ENCODE peak calls at places on chromosomes 6 and 20, in five cellular contexts. One of them, this sample, is unnamed.
A peak's percentile ranks its signal among the peaks of the same experiment; 100 is the strongest.

GRCh38 chr20:57671662-57672061 is 38.2 kb downstream of the PMEPA1 start:
- DNase-seq in colonic mucosa: no peak
- DNase-seq in psoas muscle: no peak
- DNase-seq in AG04449: no peak
- DNase-seq in upper lobe of right lung: no peak
- DNase-seq in this sample: no peak

GRCh38 chr6:30790734-30791383 is 46.5 kb upstream of the IER3 start:
- DNase-seq in colonic mucosa: no peak
- DNase-seq in psoas muscle: no peak
- DNase-seq in AG04449: no peak
- DNase-seq in upper lobe of right lung: no peak
- DNase-seq in this sample: no peak

GRCh38 chr6:36897629-36898028 is 11.9 kb downstream of the C6orf89 start:
- DNase-seq in colonic mucosa: no peak
- DNase-seq in psoas muscle: no peak
- DNase-seq in AG04449: no peak
- DNase-seq in upper lobe of right lung: no peak
- DNase-seq in this sample: no peak

GRCh38 chr6:123777554-123777953 is 26.1 kb upstream of the NKAIN2 start:
- DNase-seq in colonic mucosa: no peak
- DNase-seq in psoas muscle: no peak
- DNase-seq in AG04449: no peak
- DNase-seq in upper lobe of right lung: no peak
- DNase-seq in this sample: no peak

GRCh38 chr6:87817226-87817625 is 115.2 kb upstream of the AKIRIN2 start:
- DNase-seq in colonic mucosa: no peak
- DNase-seq in psoas muscle: no peak
- DNase-seq in AG04449: no peak
- DNase-seq in upper lobe of right lung: no peak
- DNase-seq in this sample: no peak

GRCh38 chr20:55143605-55144004 is 668.2 kb downstream of the DOK5 start:
- DNase-seq in colonic mucosa: no peak
- DNase-seq in psoas muscle: no peak
- DNase-seq in AG04449: no peak
- DNase-seq in upper lobe of right lung: no peak
- DNase-seq in this sample: no peak

GRCh38 chr6:33205172-33206026 is 944 bp downstream of the HSD17B8 start:
- DNase-seq in colonic mucosa: no peak
- DNase-seq in psoas muscle: peak; percentile 46
- DNase-seq in AG04449: no peak
- DNase-seq in upper lobe of right lung: no peak
- DNase-seq in this sample: no peak

GRCh38 chr6:136069119-136069518 is 181.0 kb downstream of the MTFR2 start:
- DNase-seq in colonic mucosa: no peak
- DNase-seq in psoas muscle: no peak
- DNase-seq in AG04449: peak; percentile 49
- DNase-seq in upper lobe of right lung: no peak
- DNase-seq in this sample: peak; percentile 51

GRCh38 chr6:33633462-33634158 is 12.5 kb downstream of the ITPR3 start:
- DNase-seq in colonic mucosa: peak; percentile 76
- DNase-seq in psoas muscle: peak; percentile 87
- DNase-seq in AG04449: no peak
- DNase-seq in upper lobe of right lung: peak; percentile 91
- DNase-seq in this sample: no peak

GRCh38 chr6:168206186-168206585 is 113.4 kb downstream of the DACT2 start:
- DNase-seq in colonic mucosa: no peak
- DNase-seq in psoas muscle: no peak
- DNase-seq in AG04449: no peak
- DNase-seq in upper lobe of right lung: peak; percentile 37
- DNase-seq in this sample: peak; percentile 66

GRCh38 chr6:54286141-54286540 is 22.1 kb upstream of the TINAG start:
- DNase-seq in colonic mucosa: no peak
- DNase-seq in psoas muscle: no peak
- DNase-seq in AG04449: no peak
- DNase-seq in upper lobe of right lung: no peak
- DNase-seq in this sample: no peak

GRCh38 chr20:58900292-58900931 is 47.9 kb downstream of the GNAS start:
- DNase-seq in colonic mucosa: no peak
- DNase-seq in psoas muscle: no peak
- DNase-seq in AG04449: no peak
- DNase-seq in upper lobe of right lung: no peak
- DNase-seq in this sample: no peak

GRCh38 chr6:158026901-158027589 is 45.4 kb downstream of the SYNJ2 start:
- DNase-seq in colonic mucosa: no peak
- DNase-seq in psoas muscle: no peak
- DNase-seq in AG04449: no peak
- DNase-seq in upper lobe of right lung: no peak
- DNase-seq in this sample: no peak

GRCh38 chr20:48189177-48189576 is 403.9 kb upstream of the SULF2 start:
- DNase-seq in colonic mucosa: no peak
- DNase-seq in psoas muscle: no peak
- DNase-seq in AG04449: no peak
- DNase-seq in upper lobe of right lung: no peak
- DNase-seq in this sample: no peak

GRCh38 chr6:148166339-148166949 is 176.2 kb upstream of the SASH1 start:
- DNase-seq in colonic mucosa: no peak
- DNase-seq in psoas muscle: no peak
- DNase-seq in AG04449: peak; percentile 19
- DNase-seq in upper lobe of right lung: no peak
- DNase-seq in this sample: no peak

GRCh38 chr6:44301782-44302564 is 11.2 kb downstream of the AARS2 start:
- DNase-seq in colonic mucosa: no peak
- DNase-seq in psoas muscle: no peak
- DNase-seq in AG04449: no peak
- DNase-seq in upper lobe of right lung: no peak
- DNase-seq in this sample: no peak

GRCh38 chr6:137272403-137272802 is 53.2 kb upstream of the IFNGR1 start:
- DNase-seq in colonic mucosa: no peak
- DNase-seq in psoas muscle: no peak
- DNase-seq in AG04449: no peak
- DNase-seq in upper lobe of right lung: no peak
- DNase-seq in this sample: no peak

GRCh38 chr6:75230484-75231325 is 12.9 kb downstream of the COX7A2 start:
- DNase-seq in colonic mucosa: peak; percentile 34
- DNase-seq in psoas muscle: no peak
- DNase-seq in AG04449: no peak
- DNase-seq in upper lobe of right lung: no peak
- DNase-seq in this sample: no peak

GRCh38 chr6:128532827-128533226 is 12.4 kb upstream of the PTPRK start:
- DNase-seq in colonic mucosa: no peak
- DNase-seq in psoas muscle: no peak
- DNase-seq in AG04449: no peak
- DNase-seq in upper lobe of right lung: no peak
- DNase-seq in this sample: no peak

GRCh38 chr20:58538752-58539151 is 23.6 kb upstream of the APCDD1L start:
- DNase-seq in colonic mucosa: no peak
- DNase-seq in psoas muscle: no peak
- DNase-seq in AG04449: no peak
- DNase-seq in upper lobe of right lung: no peak
- DNase-seq in this sample: no peak

GRCh38 chr20:63290677-63291472 is 2.1 kb upstream of the COL20A1 start:
- DNase-seq in colonic mucosa: peak; percentile 40
- DNase-seq in psoas muscle: peak; percentile 72
- DNase-seq in AG04449: no peak
- DNase-seq in upper lobe of right lung: no peak
- DNase-seq in this sample: no peak

GRCh38 chr6:15536201-15536955 is 126.5 kb downstream of the DTNBP1 start:
- DNase-seq in colonic mucosa: no peak
- DNase-seq in psoas muscle: no peak
- DNase-seq in AG04449: no peak
- DNase-seq in upper lobe of right lung: no peak
- DNase-seq in this sample: no peak

GRCh38 chr20:17895641-17896246 is 72.8 kb downstream of the SNX5 start:
- DNase-seq in colonic mucosa: no peak
- DNase-seq in psoas muscle: peak; percentile 70
- DNase-seq in AG04449: no peak
- DNase-seq in upper lobe of right lung: peak; percentile 90
- DNase-seq in this sample: no peak

GRCh38 chr6:40312213-40313015 is 274.8 kb downstream of the LRFN2 start:
- DNase-seq in colonic mucosa: no peak
- DNase-seq in psoas muscle: no peak
- DNase-seq in AG04449: no peak
- DNase-seq in upper lobe of right lung: no peak
- DNase-seq in this sample: no peak

GRCh38 chr6:124973780-124974179 is 11.5 kb downstream of the RNF217 start:
- DNase-seq in colonic mucosa: no peak
- DNase-seq in psoas muscle: no peak
- DNase-seq in AG04449: no peak
- DNase-seq in upper lobe of right lung: no peak
- DNase-seq in this sample: no peak

GRCh38 chr6:42104095-42104806 is 38.2 kb downstream of the C6orf132 start:
- DNase-seq in colonic mucosa: peak; percentile 59
- DNase-seq in psoas muscle: peak; percentile 87
- DNase-seq in AG04449: no peak
- DNase-seq in upper lobe of right lung: peak; percentile 93
- DNase-seq in this sample: no peak

GRCh38 chr6:505374-505773 is 113.8 kb downstream of the IRF4 start:
- DNase-seq in colonic mucosa: no peak
- DNase-seq in psoas muscle: no peak
- DNase-seq in AG04449: no peak
- DNase-seq in upper lobe of right lung: no peak
- DNase-seq in this sample: no peak

GRCh38 chr6:90025418-90026089 is 131.3 kb downstream of the GJA10 start:
- DNase-seq in colonic mucosa: no peak
- DNase-seq in psoas muscle: no peak
- DNase-seq in AG04449: peak; percentile 73
- DNase-seq in upper lobe of right lung: no peak
- DNase-seq in this sample: peak; percentile 38

GRCh38 chr20:5395932-5396727 is 79.4 kb upstream of the PROKR2 start:
- DNase-seq in colonic mucosa: no peak
- DNase-seq in psoas muscle: no peak
- DNase-seq in AG04449: no peak
- DNase-seq in upper lobe of right lung: no peak
- DNase-seq in this sample: no peak

GRCh38 chr6:132969188-132969587 is 154.8 kb downstream of the RPS12 start:
- DNase-seq in colonic mucosa: no peak
- DNase-seq in psoas muscle: no peak
- DNase-seq in AG04449: no peak
- DNase-seq in upper lobe of right lung: no peak
- DNase-seq in this sample: no peak

GRCh38 chr6:166849762-166850181 is 106.6 kb downstream of the RNASET2 start:
- DNase-seq in colonic mucosa: no peak
- DNase-seq in psoas muscle: no peak
- DNase-seq in AG04449: no peak
- DNase-seq in upper lobe of right lung: no peak
- DNase-seq in this sample: no peak

GRCh38 chr6:139568157-139568955 is 193.9 kb upstream of the CITED2 start:
- DNase-seq in colonic mucosa: no peak
- DNase-seq in psoas muscle: no peak
- DNase-seq in AG04449: no peak
- DNase-seq in upper lobe of right lung: no peak
- DNase-seq in this sample: no peak

GRCh38 chr6:139567095-139567494 is 192.6 kb upstream of the CITED2 start:
- DNase-seq in colonic mucosa: no peak
- DNase-seq in psoas muscle: no peak
- DNase-seq in AG04449: no peak
- DNase-seq in upper lobe of right lung: no peak
- DNase-seq in this sample: no peak

GRCh38 chr6:139569561-139569960 is 195.1 kb upstream of the CITED2 start:
- DNase-seq in colonic mucosa: no peak
- DNase-seq in psoas muscle: no peak
- DNase-seq in AG04449: no peak
- DNase-seq in upper lobe of right lung: no peak
- DNase-seq in this sample: no peak

GRCh38 chr6:139570166-139570565 is 195.7 kb upstream of the CITED2 start:
- DNase-seq in colonic mucosa: no peak
- DNase-seq in psoas muscle: no peak
- DNase-seq in AG04449: no peak
- DNase-seq in upper lobe of right lung: no peak
- DNase-seq in this sample: no peak

GRCh38 chr6:139568956-139569538 is 194.6 kb upstream of the CITED2 start:
- DNase-seq in colonic mucosa: no peak
- DNase-seq in psoas muscle: no peak
- DNase-seq in AG04449: no peak
- DNase-seq in upper lobe of right lung: no peak
- DNase-seq in this sample: no peak
- H3K4me3 ChIP-seq in colonic mucosa: no peak overlapping the region
- H3K4me3 ChIP-seq in psoas muscle: no peak overlapping the region
- H3K4me3 ChIP-seq in AG04449: no peak overlapping the region
- H3K4me3 ChIP-seq in upper lobe of right lung: no peak overlapping the region
- H3K4me3 ChIP-seq in this sample: no peak overlapping the region

GRCh38 chr20:53738945-53739798 is 145.5 kb upstream of the ZNF217 start:
- DNase-seq in colonic mucosa: no peak
- DNase-seq in psoas muscle: no peak
- DNase-seq in AG04449: no peak
- DNase-seq in upper lobe of right lung: no peak
- DNase-seq in this sample: no peak
- H3K4me3 ChIP-seq in colonic mucosa: no peak overlapping the region
- H3K4me3 ChIP-seq in psoas muscle: peak overlapping the region; percentile 24
- H3K4me3 ChIP-seq in AG04449: peak overlapping the region; percentile 35
- H3K4me3 ChIP-seq in upper lobe of right lung: no peak overlapping the region
- H3K4me3 ChIP-seq in this sample: peak overlapping the region; percentile 39

DNA sequence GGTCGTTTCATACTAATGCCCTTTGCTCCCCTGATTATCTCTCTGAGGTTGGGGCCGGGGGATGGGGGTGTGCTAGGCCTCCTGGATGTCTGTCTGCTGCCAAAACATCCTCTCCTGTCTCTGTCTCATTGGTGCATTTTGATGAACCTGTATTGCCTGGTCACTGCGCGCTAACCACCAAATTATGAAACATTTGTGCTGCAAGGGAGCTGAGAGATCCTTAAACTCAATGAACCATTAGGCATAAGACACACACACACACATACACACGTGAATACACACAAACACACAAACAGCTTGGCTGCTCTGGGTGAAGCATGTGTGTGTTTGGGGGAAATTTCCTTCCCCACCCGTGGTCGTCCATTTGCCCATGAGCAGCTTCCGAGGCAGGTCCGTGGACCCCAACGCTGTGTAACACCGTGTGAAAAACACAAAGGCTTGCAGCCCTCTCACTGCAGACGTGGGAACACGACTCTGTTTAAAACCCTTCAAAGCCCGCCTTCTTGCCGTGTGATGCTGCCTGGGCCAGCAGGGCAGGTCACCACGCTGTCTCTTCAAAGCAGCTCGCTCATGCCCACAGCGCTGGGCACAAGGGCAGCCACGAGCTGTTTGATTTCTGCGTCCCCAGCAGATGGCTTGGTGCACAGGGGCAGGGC is 96.6 kb downstream of the CDH26 start:
- DNase-seq in colonic mucosa: no peak
- DNase-seq in psoas muscle: no peak
- DNase-seq in AG04449: no peak
- DNase-seq in upper lobe of right lung: no peak
- DNase-seq in this sample: no peak
- H3K4me3 ChIP-seq in colonic mucosa: no peak overlapping the region
- H3K4me3 ChIP-seq in psoas muscle: no peak overlapping the region
- H3K4me3 ChIP-seq in AG04449: no peak overlapping the region
- H3K4me3 ChIP-seq in upper lobe of right lung: no peak overlapping the region
- H3K4me3 ChIP-seq in this sample: no peak overlapping the region

GRCh38 chr6:31927242-31927867 is at the start of gene C2:
- DNase-seq in colonic mucosa: no peak
- DNase-seq in psoas muscle: no peak
- DNase-seq in AG04449: no peak
- DNase-seq in upper lobe of right lung: peak; percentile 76
- DNase-seq in this sample: no peak
- H3K4me3 ChIP-seq in colonic mucosa: peak within 1 kb of the TSS; percentile 4
- H3K4me3 ChIP-seq in psoas muscle: peak within 1 kb of the TSS; percentile 28
- H3K4me3 ChIP-seq in AG04449: no peak within 1 kb of the TSS
- H3K4me3 ChIP-seq in upper lobe of right lung: peak within 1 kb of the TSS; percentile 52
- H3K4me3 ChIP-seq in this sample: peak within 1 kb of the TSS; percentile 39